ENCODE peak calls at places on chromosomes 7 and 10, in ten cellular contexts. V, H, N, K, Q, B, R, T, W and Y are unnamed samples. For H3K4me1 and H3K9me3, the result is how much of the 10 kb centered on the place peaks cover.

GRCh38 chr10:77619964-77620703 is 17.5 kb downstream of the KCNMA1 start:
- DNase-seq in H (no peak), B (no peak), W (no peak), V (no peak), N (no peak), K (no peak), T (no peak), R (no peak), Q (no peak), Y (peak)

GRCh38 chr7:36032362-36032818 is 120.7 kb upstream of the EEPD1 start:
- DNase-seq in H (no peak), W (no peak), B (no peak), T (no peak), N (no peak), R (no peak), V (no peak), K (no peak), Q (no peak), Y (no peak)

GRCh38 chr7:27031289-27032172 is 64.3 kb downstream of the HOXA1 start:
- DNase-seq in T (no peak), N (peak), R (no peak), V (peak), W (no peak), B (no peak), K (no peak), H (no peak), Q (no peak), Y (no peak)

GRCh38 chr7:90540406-90540805 is 55.7 kb upstream of the CDK14 start:
- DNase-seq in V (no peak), N (no peak), R (no peak), T (no peak), Q (no peak), W (no peak), K (no peak), B (no peak), H (no peak), Y (no peak)

GRCh38 chr7:78864339-78864738 is 589.1 kb downstream of the MAGI2 start:
- DNase-seq in H (no peak), W (no peak), T (no peak), K (no peak), Q (no peak), B (no peak), R (no peak), V (no peak), N (no peak), Y (no peak)

GRCh38 chr7:27130540-27131389 is at the start of gene HOXA4:
- DNase-seq in W (no peak), K (no peak), T (peak), B (peak), N (peak), V (peak), R (peak), Q (peak), H (no peak), Y (peak)

GRCh38 chr7:88339195-88339922 is 32.7 kb upstream of the STEAP4 start:
- DNase-seq in N (no peak), W (no peak), R (no peak), Q (no peak), K (no peak), T (no peak), B (no peak), H (no peak), V (no peak), Y (no peak)

GRCh38 chr7:44912775-44913347 is 27.5 kb upstream of the PURB start:
- DNase-seq in K (no peak), W (no peak), H (no peak), V (no peak), Q (no peak), B (no peak), T (peak), R (no peak), N (no peak), Y (no peak)

GRCh38 chr10:2897619-2898508 is 169.5 kb upstream of the PFKP start:
- DNase-seq in B (no peak), Q (no peak), R (no peak), K (no peak), V (peak), H (no peak), N (no peak), T (no peak), W (no peak), Y (no peak)

GRCh38 chr10:110822708-110823291 is 48.9 kb upstream of the PDCD4 start:
- DNase-seq in K (no peak), V (no peak), N (no peak), R (no peak), T (no peak), W (no peak), B (no peak), H (no peak), Q (no peak), Y (no peak)

GRCh38 chr10:69769395-69769989 is 32.2 kb upstream of the COL13A1 start:
- DNase-seq in B (no peak), R (no peak), V (peak), T (no peak), N (no peak), H (peak), Q (peak), K (peak), W (no peak), Y (peak)

GRCh38 chr7:92177362-92177761 is 1.6 kb downstream of the LRRD1 start:
- DNase-seq in B (no peak), R (no peak), W (no peak), T (no peak), V (peak), H (no peak), N (no peak), K (no peak), Q (no peak), Y (no peak)

GRCh38 chr10:103781329-103782061 is 73.9 kb downstream of the SH3PXD2A start:
- DNase-seq in R (no peak), K (peak), V (peak), B (no peak), W (no peak), T (no peak), H (peak), N (no peak), Q (no peak), Y (no peak)

GRCh38 chr10:65910209-65910608 is 1015.6 kb upstream of the LRRTM3 start:
- DNase-seq in T (no peak), K (no peak), R (no peak), N (no peak), H (no peak), Q (no peak), V (no peak), B (no peak), W (no peak), Y (no peak)

GRCh38 chr7:80350430-80350829 is 161.4 kb downstream of the GNAT3 start:
- DNase-seq in V (no peak), T (no peak), K (no peak), Q (no peak), R (no peak), H (no peak), W (no peak), N (no peak), B (no peak), Y (no peak)

GRCh38 chr10:127012071-127012768 is 107.0 kb downstream of the DOCK1 start:
- DNase-seq in H (no peak), T (no peak), R (no peak), B (no peak), Q (no peak), K (no peak), V (no peak), N (no peak), W (no peak), Y (no peak)

GRCh38 chr7:116249969-116250553 is 39.7 kb downstream of the TES start:
- DNase-seq in W (peak), K (peak), V (peak), R (no peak), B (no peak), N (no peak), Q (no peak), T (no peak), H (peak), Y (no peak)

GRCh38 chr7:134865001-134865845 is 85.8 kb downstream of the CALD1 start:
- DNase-seq in K (no peak), V (no peak), N (no peak), Q (no peak), R (no peak), H (no peak), T (no peak), B (no peak), W (no peak), Y (no peak)

GRCh38 chr10:50501899-50502556 is 121.7 kb downstream of the SGMS1 start:
- DNase-seq in W (no peak), R (no peak), B (no peak), N (no peak), Q (no peak), T (no peak), H (no peak), V (no peak), K (no peak), Y (no peak)

GRCh38 chr7:38185938-38186337 is 7.9 kb downstream of the STARD3NL start:
- DNase-seq in T (no peak), N (no peak), K (no peak), R (no peak), V (no peak), B (no peak), W (no peak), H (no peak), Q (no peak), Y (no peak)

GRCh38 chr7:128161466-128162125 is 79.5 kb upstream of the LEP start:
- DNase-seq in R (no peak), T (no peak), H (no peak), Q (no peak), B (no peak), N (no peak), K (no peak), W (no peak), V (no peak), Y (no peak)

GRCh38 chr7:129615018-129615417 is 3.5 kb downstream of the NRF1 start:
- DNase-seq in W (no peak), R (no peak), T (no peak), H (no peak), V (no peak), B (no peak), K (no peak), Q (no peak), N (no peak), Y (no peak)

GRCh38 chr10:109966961-109967738 is 40.6 kb upstream of the ADD3 start:
- DNase-seq in R (peak), H (no peak), T (no peak), K (no peak), Q (peak), B (no peak), N (peak), W (no peak), V (peak), Y (no peak)

GRCh38 chr7:89695241-89695640 is 459.0 kb upstream of the STEAP1 start:
- DNase-seq in Q (no peak), B (no peak), W (no peak), K (no peak), V (no peak), H (no peak), R (no peak), T (no peak), N (no peak), Y (peak)

DNA sequence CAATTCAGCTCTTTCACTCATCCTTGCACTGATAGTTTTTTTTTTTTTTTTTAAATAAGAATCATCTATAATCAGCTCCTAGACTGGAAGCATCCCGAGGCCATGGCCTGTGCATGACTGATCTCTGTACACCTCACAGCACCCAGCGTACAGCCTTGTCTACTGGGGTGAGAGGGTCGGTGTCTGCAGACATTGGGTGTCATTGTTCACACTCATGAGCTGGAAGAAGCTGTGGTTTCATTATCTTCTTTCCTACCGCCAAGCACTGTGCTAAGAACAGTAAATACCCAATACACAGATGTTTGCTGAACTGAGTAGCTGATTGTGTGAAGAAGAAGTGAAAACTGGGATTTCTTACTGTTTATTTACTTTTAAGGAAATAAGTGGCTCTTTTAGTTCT is 123.6 kb downstream of the CLEC2L start:
- DNase-seq in H (no peak), V (no peak), R (no peak), K (no peak), B (no peak), N (no peak), T (no peak), Q (no peak), W (no peak), Y (no peak)
- H3K4me1 ChIP-seq in H (half or more), V (under half), R (half or more), K (under half), B (half or more), N (half or more), T (under half), Q (under half), W (under half), Y (under half)

DNA sequence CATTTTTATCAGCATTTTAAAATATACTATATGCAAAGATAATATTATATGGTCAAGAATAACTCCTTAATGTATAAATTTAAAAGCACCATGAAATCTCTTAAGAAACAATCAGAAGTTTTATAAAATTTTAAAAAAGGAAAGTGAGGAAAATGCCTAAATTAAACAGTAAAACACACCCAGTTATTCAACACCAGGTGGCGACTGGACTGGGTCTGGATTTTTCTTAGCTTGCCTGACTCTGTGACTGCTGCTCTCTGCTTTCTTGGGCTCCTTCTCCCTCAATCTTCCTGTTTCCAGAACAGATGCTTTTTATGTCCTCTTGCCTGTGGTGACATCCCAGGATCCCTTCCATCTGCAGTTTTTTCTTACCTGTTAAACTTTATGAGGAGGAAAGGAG is 200.3 kb downstream of the BICC1 start:
- DNase-seq in K (peak), Q (no peak), W (no peak), R (no peak), H (no peak), V (no peak), N (no peak), T (no peak), B (no peak), Y (no peak)
- H3K4me3 ChIP-seq in K (no peak), Q (no peak), W (no peak), R (no peak), H (no peak), V (no peak), N (no peak), T (no peak), B (no peak), Y (no peak)

DNA sequence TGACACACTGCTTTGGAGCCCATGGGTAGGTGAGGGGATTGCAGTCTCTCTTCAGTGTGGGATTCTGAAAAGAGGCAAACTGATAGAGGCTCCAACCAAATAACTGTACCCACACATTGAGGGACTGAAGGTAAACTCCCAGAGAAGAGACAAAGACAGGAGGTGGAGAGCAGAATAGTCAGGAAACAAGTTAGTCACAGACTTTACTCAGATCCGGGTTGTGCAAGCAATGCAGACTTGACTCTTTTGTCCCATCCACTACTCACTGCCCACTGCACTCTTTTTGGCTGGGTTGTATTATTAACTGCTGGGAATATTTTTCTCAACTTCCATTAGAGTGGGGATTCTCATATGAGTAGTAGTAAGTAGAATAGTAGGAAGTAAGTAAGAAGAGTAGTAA is 152.7 kb downstream of the NRG3 start:
- DNase-seq in R (no peak), B (no peak), T (no peak), V (peak), N (no peak), H (no peak), Q (no peak), K (no peak), W (no peak), Y (no peak)
- H3K9me3 ChIP-seq in R (under half), B (under half), T (under half), V (under half), N (under half), H (under half), Q (under half), K (under half), W (under half), Y (under half)

GRCh38 chr7:122688385-122688998 is 10.4 kb downstream of the RNF133 start:
- DNase-seq in V (no peak), W (no peak), N (no peak), T (no peak), B (no peak), Q (no peak), K (no peak), H (no peak), R (no peak), Y (no peak)

GRCh38 chr7:122691569-122692235 is 7.2 kb downstream of the RNF133 start:
- DNase-seq in W (no peak), N (no peak), K (no peak), Q (no peak), R (no peak), B (no peak), T (no peak), V (no peak), H (no peak), Y (no peak)

GRCh38 chr7:122686360-122686878 is 12.5 kb downstream of the RNF133 start:
- DNase-seq in H (no peak), T (no peak), B (no peak), V (no peak), Q (no peak), K (no peak), W (no peak), N (no peak), R (no peak), Y (no peak)

GRCh38 chr7:122692769-122693309 is 6.1 kb downstream of the RNF133 start:
- DNase-seq in B (no peak), W (no peak), T (no peak), R (no peak), H (no peak), N (no peak), K (no peak), V (no peak), Q (no peak), Y (no peak)

DNA sequence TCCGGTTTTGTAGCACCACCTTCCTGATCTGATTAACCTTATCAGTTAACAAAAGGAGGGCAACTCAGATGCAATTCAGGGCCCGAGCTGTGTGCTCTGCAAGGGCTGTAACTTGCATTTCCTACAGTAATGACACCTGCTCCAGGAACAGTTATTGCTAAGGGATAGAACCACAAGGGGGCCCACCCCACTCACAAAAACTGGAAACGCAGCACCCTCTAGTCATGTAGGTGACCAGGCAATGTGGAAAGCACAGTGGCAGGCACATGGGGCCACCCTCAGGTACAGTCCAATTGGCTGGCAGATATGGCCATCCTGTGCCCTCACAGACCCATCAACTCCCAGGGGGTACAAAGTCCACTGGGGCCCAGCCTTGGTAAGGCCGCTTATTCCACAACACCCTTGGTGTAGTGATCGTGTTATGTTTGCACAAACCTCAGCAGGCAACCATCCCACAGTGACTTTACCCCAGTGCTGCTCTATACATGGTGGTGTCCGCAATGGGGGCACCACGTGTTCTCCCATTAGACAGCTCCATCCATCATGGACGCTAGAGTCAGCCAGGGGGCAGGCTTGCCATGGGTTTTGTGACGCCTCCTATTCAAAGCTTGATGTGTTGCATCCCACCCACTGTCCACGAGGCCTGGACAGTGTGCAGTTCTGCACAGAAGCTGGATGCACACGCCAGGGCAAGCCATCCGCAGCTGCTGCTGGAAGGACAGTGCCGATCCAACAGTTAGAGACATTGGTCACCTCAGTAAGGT is 9.4 kb downstream of the RNF133 start:
- DNase-seq in N (no peak), W (no peak), H (no peak), Q (no peak), T (no peak), R (no peak), B (no peak), V (no peak), K (no peak), Y (no peak)
- H3K4me1 ChIP-seq in N (under half), W (under half), H (under half), Q (under half), T (under half), R (under half), B (under half), V (under half), K (under half), Y (under half)

GRCh38 chr10:56633876-56634452 is 272.9 kb upstream of the ZWINT start:
- DNase-seq in Q (no peak), N (no peak), R (no peak), K (no peak), W (no peak), V (no peak), H (no peak), B (no peak), T (no peak), Y (no peak)
- H3K4me3 ChIP-seq in Q (no peak), N (no peak), R (no peak), K (no peak), W (no peak), V (no peak), H (no peak), B (no peak), T (no peak), Y (no peak)

GRCh38 chr7:156327916-156328315 is 312.7 kb upstream of the RNF32 start:
- DNase-seq in W (no peak), K (no peak), B (no peak), Q (no peak), H (no peak), R (no peak), V (no peak), T (no peak), N (no peak), Y (no peak)
- H3K9me3 ChIP-seq in W (under half), K (under half), B (under half), Q (under half), H (under half), R (under half), V (under half), T (under half), N (under half), Y (under half)

GRCh38 chr7:74181821-74182220 is 7.7 kb downstream of the EIF4H start:
- DNase-seq in Q (no peak), B (no peak), T (no peak), N (no peak), K (no peak), V (no peak), H (no peak), R (no peak), W (no peak), Y (no peak)
- H3K4me1 ChIP-seq in Q (under half), B (half or more), T (half or more), N (half or more), K (half or more), V (under half), H (under half), R (half or more), W (under half), Y (under half)